ENCODE peak calls at places on chromosomes 5 and 9, in seven cellular contexts. One of them, this sample, is unnamed.

GRCh38 chr5:181133610-181134231 is 2.8 kb upstream of the OR2V1 start:
- DNase-seq in body of pancreas: peak
- DNase-seq in choroid plexus epithelial cell: peak
- DNase-seq in GM12865: peak
- DNase-seq in cardiac muscle cell: no peak
- DNase-seq in IMR-90: peak
- DNase-seq in right atrium auricular region: peak
- DNase-seq in this sample: no peak

GRCh38 chr9:77997611-77998349 is 33.8 kb downstream of the GNAQ start:
- DNase-seq in choroid plexus epithelial cell: peak
- DNase-seq in IMR-90: peak
- DNase-seq in body of pancreas: no peak
- DNase-seq in cardiac muscle cell: no peak
- DNase-seq in right atrium auricular region: no peak
- DNase-seq in GM12865: no peak
- DNase-seq in this sample: peak

GRCh38 chr5:138110266-138110963 is 26.6 kb downstream of the WNT8A start:
- DNase-seq in GM12865: no peak
- DNase-seq in right atrium auricular region: no peak
- DNase-seq in choroid plexus epithelial cell: no peak
- DNase-seq in body of pancreas: no peak
- DNase-seq in IMR-90: no peak
- DNase-seq in cardiac muscle cell: no peak
- DNase-seq in this sample: no peak

GRCh38 chr5:151581841-151582583 is 9.1 kb downstream of the FAT2 start:
- DNase-seq in GM12865: no peak
- DNase-seq in right atrium auricular region: no peak
- DNase-seq in choroid plexus epithelial cell: no peak
- DNase-seq in body of pancreas: no peak
- DNase-seq in cardiac muscle cell: no peak
- DNase-seq in IMR-90: no peak
- DNase-seq in this sample: no peak

GRCh38 chr9:32551491-32552049 is 557 bp upstream of the SMIM27 start:
- DNase-seq in right atrium auricular region: peak
- DNase-seq in GM12865: peak
- DNase-seq in cardiac muscle cell: peak
- DNase-seq in IMR-90: peak
- DNase-seq in body of pancreas: peak
- DNase-seq in choroid plexus epithelial cell: peak
- DNase-seq in this sample: no peak

GRCh38 chr5:167726641-167727040 is 564.8 kb upstream of the WWC1 start:
- DNase-seq in right atrium auricular region: no peak
- DNase-seq in choroid plexus epithelial cell: no peak
- DNase-seq in IMR-90: no peak
- DNase-seq in GM12865: no peak
- DNase-seq in cardiac muscle cell: no peak
- DNase-seq in body of pancreas: no peak
- DNase-seq in this sample: no peak

GRCh38 chr5:150496534-150496933 is 11.4 kb upstream of the NDST1 start:
- DNase-seq in choroid plexus epithelial cell: no peak
- DNase-seq in body of pancreas: no peak
- DNase-seq in IMR-90: no peak
- DNase-seq in right atrium auricular region: no peak
- DNase-seq in cardiac muscle cell: no peak
- DNase-seq in GM12865: no peak
- DNase-seq in this sample: no peak

GRCh38 chr9:109975574-109976327 is 195.8 kb downstream of the PALM2AKAP2 start:
- DNase-seq in choroid plexus epithelial cell: peak
- DNase-seq in body of pancreas: no peak
- DNase-seq in IMR-90: peak
- DNase-seq in cardiac muscle cell: no peak
- DNase-seq in right atrium auricular region: no peak
- DNase-seq in GM12865: no peak
- DNase-seq in this sample: no peak

GRCh38 chr5:32044904-32045303 is 129.2 kb downstream of the GOLPH3 start:
- DNase-seq in cardiac muscle cell: no peak
- DNase-seq in right atrium auricular region: no peak
- DNase-seq in choroid plexus epithelial cell: peak
- DNase-seq in body of pancreas: no peak
- DNase-seq in IMR-90: peak
- DNase-seq in GM12865: no peak
- DNase-seq in this sample: no peak

GRCh38 chr9:100601216-100601615 is 23.3 kb downstream of the CAVIN4 start:
- DNase-seq in body of pancreas: peak
- DNase-seq in GM12865: peak
- DNase-seq in IMR-90: peak
- DNase-seq in choroid plexus epithelial cell: peak
- DNase-seq in right atrium auricular region: no peak
- DNase-seq in cardiac muscle cell: peak
- DNase-seq in this sample: no peak

GRCh38 chr5:169139381-169140125 is 161.4 kb downstream of the SLIT3 start:
- DNase-seq in GM12865: no peak
- DNase-seq in IMR-90: no peak
- DNase-seq in cardiac muscle cell: no peak
- DNase-seq in right atrium auricular region: no peak
- DNase-seq in choroid plexus epithelial cell: no peak
- DNase-seq in body of pancreas: peak
- DNase-seq in this sample: no peak

GRCh38 chr9:3863114-3863528 is 337.3 kb upstream of the RFX3 start:
- DNase-seq in IMR-90: peak
- DNase-seq in cardiac muscle cell: no peak
- DNase-seq in GM12865: peak
- DNase-seq in choroid plexus epithelial cell: peak
- DNase-seq in right atrium auricular region: peak
- DNase-seq in body of pancreas: peak
- DNase-seq in this sample: no peak

GRCh38 chr9:71778085-71778484 is 9.8 kb upstream of the CEMIP2 start:
- DNase-seq in cardiac muscle cell: no peak
- DNase-seq in GM12865: no peak
- DNase-seq in IMR-90: no peak
- DNase-seq in body of pancreas: no peak
- DNase-seq in choroid plexus epithelial cell: no peak
- DNase-seq in right atrium auricular region: no peak
- DNase-seq in this sample: no peak

GRCh38 chr5:67493676-67494075 is 297.1 kb upstream of the CD180 start:
- DNase-seq in cardiac muscle cell: peak
- DNase-seq in GM12865: peak
- DNase-seq in choroid plexus epithelial cell: peak
- DNase-seq in right atrium auricular region: no peak
- DNase-seq in IMR-90: no peak
- DNase-seq in body of pancreas: peak
- DNase-seq in this sample: no peak

GRCh38 chr9:91643474-91644102 is 220.0 kb upstream of the NFIL3 start:
- DNase-seq in cardiac muscle cell: peak
- DNase-seq in IMR-90: peak
- DNase-seq in GM12865: no peak
- DNase-seq in right atrium auricular region: no peak
- DNase-seq in choroid plexus epithelial cell: no peak
- DNase-seq in body of pancreas: no peak
- DNase-seq in this sample: no peak

GRCh38 chr9:18379073-18379811 is 94.7 kb upstream of the ADAMTSL1 start:
- DNase-seq in right atrium auricular region: no peak
- DNase-seq in body of pancreas: no peak
- DNase-seq in GM12865: no peak
- DNase-seq in IMR-90: peak
- DNase-seq in choroid plexus epithelial cell: peak
- DNase-seq in cardiac muscle cell: no peak
- DNase-seq in this sample: no peak

GRCh38 chr9:127122176-127123151 is at the start of gene ANGPTL2:
- DNase-seq in GM12865: peak
- DNase-seq in cardiac muscle cell: peak
- DNase-seq in choroid plexus epithelial cell: peak
- DNase-seq in right atrium auricular region: peak
- DNase-seq in body of pancreas: peak
- DNase-seq in IMR-90: peak
- DNase-seq in this sample: peak

GRCh38 chr5:56447232-56447631 is 214.1 kb upstream of the ANKRD55 start:
- DNase-seq in choroid plexus epithelial cell: peak
- DNase-seq in IMR-90: peak
- DNase-seq in body of pancreas: no peak
- DNase-seq in GM12865: no peak
- DNase-seq in right atrium auricular region: no peak
- DNase-seq in cardiac muscle cell: no peak
- DNase-seq in this sample: no peak

GRCh38 chr5:98341711-98342042 is 431.8 kb upstream of the RGMB start:
- DNase-seq in body of pancreas: no peak
- DNase-seq in right atrium auricular region: no peak
- DNase-seq in IMR-90: peak
- DNase-seq in GM12865: no peak
- DNase-seq in cardiac muscle cell: no peak
- DNase-seq in choroid plexus epithelial cell: peak
- DNase-seq in this sample: no peak

GRCh38 chr5:10524376-10525123 is 39.3 kb upstream of the ANKRD33B start:
- DNase-seq in choroid plexus epithelial cell: peak
- DNase-seq in GM12865: no peak
- DNase-seq in IMR-90: peak
- DNase-seq in cardiac muscle cell: no peak
- DNase-seq in right atrium auricular region: no peak
- DNase-seq in body of pancreas: no peak
- DNase-seq in this sample: no peak

GRCh38 chr5:62271870-62272269 is 34.1 kb upstream of the KIF2A start:
- DNase-seq in cardiac muscle cell: no peak
- DNase-seq in body of pancreas: no peak
- DNase-seq in right atrium auricular region: no peak
- DNase-seq in IMR-90: no peak
- DNase-seq in GM12865: no peak
- DNase-seq in choroid plexus epithelial cell: no peak
- DNase-seq in this sample: no peak
- TF ChIP-seq CTCF in cardiac muscle cell: no peak
- TF ChIP-seq CTCF in body of pancreas: no peak
- TF ChIP-seq CTCF in right atrium auricular region: no peak
- TF ChIP-seq CTCF in IMR-90: no peak
- TF ChIP-seq CTCF in GM12865: no peak
- TF ChIP-seq CTCF in choroid plexus epithelial cell: no peak
- TF ChIP-seq CTCF in this sample: no peak

DNA sequence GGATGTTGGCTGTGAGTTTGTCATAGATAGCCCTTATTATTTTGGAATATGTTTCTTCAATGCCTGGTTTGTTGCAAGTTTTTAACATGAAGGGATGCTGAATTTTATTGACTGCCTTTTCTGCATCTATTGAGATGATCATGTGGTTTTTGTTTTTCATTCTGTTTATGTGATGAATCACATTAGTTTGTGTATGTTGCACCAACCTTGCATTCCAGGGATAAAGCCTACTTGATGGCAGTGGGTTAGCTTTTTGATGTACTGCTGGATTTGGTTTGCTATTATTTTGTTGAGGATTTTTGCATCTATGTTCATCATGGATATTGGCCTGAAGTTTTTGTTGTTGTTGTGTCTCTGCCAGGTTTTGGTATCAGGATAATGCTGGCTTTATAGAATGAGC is 225.6 kb downstream of the PCSK1 start:
- DNase-seq in GM12865: no peak
- DNase-seq in IMR-90: no peak
- DNase-seq in cardiac muscle cell: no peak
- DNase-seq in right atrium auricular region: no peak
- DNase-seq in body of pancreas: no peak
- DNase-seq in choroid plexus epithelial cell: peak
- DNase-seq in this sample: no peak
- TF ChIP-seq CTCF in GM12865: no peak
- TF ChIP-seq CTCF in IMR-90: no peak
- TF ChIP-seq CTCF in cardiac muscle cell: no peak
- TF ChIP-seq CTCF in right atrium auricular region: no peak
- TF ChIP-seq CTCF in body of pancreas: no peak
- TF ChIP-seq CTCF in choroid plexus epithelial cell: no peak
- TF ChIP-seq CTCF in this sample: no peak

GRCh38 chr5:179554981-179555380 is 4.6 kb downstream of the RUFY1 start:
- DNase-seq in GM12865: no peak
- DNase-seq in IMR-90: no peak
- DNase-seq in cardiac muscle cell: no peak
- DNase-seq in body of pancreas: no peak
- DNase-seq in right atrium auricular region: no peak
- DNase-seq in choroid plexus epithelial cell: no peak
- DNase-seq in this sample: no peak

GRCh38 chr5:179549973-179550510 is 312 bp upstream of the RUFY1 start:
- DNase-seq in body of pancreas: no peak
- DNase-seq in cardiac muscle cell: no peak
- DNase-seq in choroid plexus epithelial cell: peak
- DNase-seq in right atrium auricular region: peak
- DNase-seq in IMR-90: no peak
- DNase-seq in GM12865: peak
- DNase-seq in this sample: no peak

GRCh38 chr5:179553875-179554274 is 3.5 kb downstream of the RUFY1 start:
- DNase-seq in IMR-90: peak
- DNase-seq in body of pancreas: no peak
- DNase-seq in choroid plexus epithelial cell: peak
- DNase-seq in GM12865: no peak
- DNase-seq in cardiac muscle cell: no peak
- DNase-seq in right atrium auricular region: no peak
- DNase-seq in this sample: no peak

GRCh38 chr5:179553006-179553405 is 2.7 kb downstream of the RUFY1 start:
- DNase-seq in GM12865: no peak
- DNase-seq in body of pancreas: no peak
- DNase-seq in right atrium auricular region: no peak
- DNase-seq in IMR-90: no peak
- DNase-seq in cardiac muscle cell: no peak
- DNase-seq in choroid plexus epithelial cell: no peak
- DNase-seq in this sample: no peak

DNA sequence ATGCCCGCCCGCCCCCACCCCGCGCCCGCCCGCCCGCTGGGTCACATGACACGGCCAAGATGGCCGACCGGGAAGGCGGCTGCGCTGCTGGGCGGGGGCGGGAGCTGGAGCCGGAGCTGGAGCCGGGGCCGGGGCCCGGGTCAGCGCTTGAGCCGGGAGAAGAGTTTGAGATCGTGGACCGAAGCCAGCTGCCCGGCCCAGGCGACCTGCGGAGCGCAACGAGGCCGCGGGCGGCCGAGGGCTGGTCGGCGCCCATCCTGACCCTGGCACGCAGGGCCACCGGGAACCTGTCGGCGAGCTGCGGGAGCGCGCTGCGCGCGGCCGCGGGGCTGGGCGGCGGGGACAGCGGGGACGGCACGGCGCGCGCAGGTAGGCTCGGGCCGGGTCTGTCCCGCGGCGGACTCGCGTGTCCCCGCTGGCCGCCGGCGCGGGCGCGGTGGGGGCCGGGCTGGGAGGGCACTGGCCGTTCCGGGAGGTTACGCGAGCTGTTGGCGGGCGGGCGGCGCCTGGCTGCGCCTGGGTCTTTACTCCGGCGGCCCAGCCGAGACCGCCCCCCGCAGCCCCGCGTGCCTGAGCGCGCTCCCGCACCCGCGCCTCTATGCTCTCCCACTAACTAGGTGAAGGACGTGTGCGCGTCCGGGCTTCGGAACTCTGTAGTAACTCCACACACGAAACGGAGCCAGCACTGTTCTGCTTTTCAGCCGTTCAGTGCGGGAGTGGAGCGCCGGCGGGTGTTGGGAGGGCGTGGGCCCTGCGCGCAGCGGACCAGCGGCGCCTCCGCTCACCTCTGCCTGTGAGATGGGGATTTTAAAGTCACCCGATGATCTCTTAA is at the start of gene RUFY1:
- DNase-seq in cardiac muscle cell: peak
- DNase-seq in choroid plexus epithelial cell: peak
- DNase-seq in body of pancreas: peak
- DNase-seq in GM12865: peak
- DNase-seq in IMR-90: peak
- DNase-seq in right atrium auricular region: peak
- DNase-seq in this sample: peak
- TF ChIP-seq CTCF in cardiac muscle cell: no peak
- TF ChIP-seq CTCF in choroid plexus epithelial cell: no peak
- TF ChIP-seq CTCF in body of pancreas: no peak
- TF ChIP-seq CTCF in GM12865: no peak
- TF ChIP-seq CTCF in IMR-90: no peak
- TF ChIP-seq CTCF in right atrium auricular region: no peak
- TF ChIP-seq CTCF in this sample: no peak

GRCh38 chr5:34686762-34687268 is 30.7 kb downstream of the RAI14 start:
- DNase-seq in right atrium auricular region: peak
- DNase-seq in GM12865: no peak
- DNase-seq in body of pancreas: peak
- DNase-seq in choroid plexus epithelial cell: peak
- DNase-seq in cardiac muscle cell: peak
- DNase-seq in IMR-90: peak
- DNase-seq in this sample: no peak
- TF ChIP-seq CTCF in right atrium auricular region: no peak
- TF ChIP-seq CTCF in GM12865: no peak
- TF ChIP-seq CTCF in body of pancreas: no peak
- TF ChIP-seq CTCF in choroid plexus epithelial cell: peak
- TF ChIP-seq CTCF in cardiac muscle cell: no peak
- TF ChIP-seq CTCF in IMR-90: peak
- TF ChIP-seq CTCF in this sample: no peak

This sample was measured in osteocyte.